ENCODE peak calls at places on chromosomes 7 and 10, in five cellular contexts. M is WTC11, D is GM12878, I is H1, A is HepG2. L is an unnamed sample.

GRCh38 chr7:7014827-7015610 is 167.3 kb upstream of the C1GALT1 start:
- DNase-seq in A (no peak), D (no peak), M (no peak), I (no peak), L (no peak)

GRCh38 chr7:117774943-117775342 is 98.3 kb downstream of the CTTNBP2 start:
- DNase-seq in A (no peak), D (no peak), I (no peak), M (no peak), L (no peak)

GRCh38 chr10:72692897-72693598 is 1.1 kb downstream of the MCU start:
- DNase-seq in M (no peak), D (no peak), A (no peak), I (no peak), L (no peak)

GRCh38 chr10:25675615-25676014 is 258.4 kb upstream of the MYO3A start:
- DNase-seq in I (no peak), D (no peak), M (no peak), A (no peak), L (no peak)

GRCh38 chr7:8143151-8143874 is 118.7 kb downstream of the ICA1 start:
- DNase-seq in M (no peak), D (no peak), I (no peak), A (no peak), L (peak)

GRCh38 chr7:30347226-30348082 is 63.1 kb downstream of the ZNRF2 start:
- DNase-seq in M (no peak), A (no peak), I (no peak), D (no peak), L (no peak)

GRCh38 chr7:121872831-121873764 is at the start of gene PTPRZ1:
- DNase-seq in D (no peak), M (peak), A (no peak), I (peak), L (peak)

GRCh38 chr10:98047009-98047741 is 16.8 kb upstream of the CRTAC1 start:
- DNase-seq in M (no peak), D (no peak), A (no peak), I (no peak), L (no peak)

GRCh38 chr7:44587843-44588711 is 6.0 kb upstream of the TMED4 start:
- DNase-seq in I (no peak), D (peak), A (peak), M (no peak), L (peak)

GRCh38 chr7:50229964-50230363 is 74.6 kb upstream of the IKZF1 start:
- DNase-seq in D (no peak), I (no peak), M (no peak), A (no peak), L (peak)

GRCh38 chr10:126387041-126387908 is 1.0 kb downstream of the ADAM12 start:
- DNase-seq in A (no peak), M (peak), D (no peak), I (no peak), L (peak)

GRCh38 chr10:30784896-30785605 is 155.5 kb upstream of the LYZL2 start:
- DNase-seq in D (no peak), M (peak), A (no peak), I (peak), L (peak)

GRCh38 chr10:93222211-93222754 is 148.6 kb downstream of the CYP26A1 start:
- DNase-seq in A (no peak), D (no peak), I (no peak), M (no peak), L (no peak)

GRCh38 chr7:66281678-66282593 is 76.8 kb downstream of the TPST1 start:
- DNase-seq in I (no peak), M (no peak), D (no peak), A (peak), L (no peak)

GRCh38 chr10:132575320-132576201 is 38.0 kb downstream of the INPP5A start:
- DNase-seq in M (no peak), D (peak), I (no peak), A (no peak), L (no peak)

GRCh38 chr7:76020031-76020714 is 25.8 kb upstream of the TMEM120A start:
- DNase-seq in I (peak), M (peak), A (peak), D (peak), L (peak)

DNA sequence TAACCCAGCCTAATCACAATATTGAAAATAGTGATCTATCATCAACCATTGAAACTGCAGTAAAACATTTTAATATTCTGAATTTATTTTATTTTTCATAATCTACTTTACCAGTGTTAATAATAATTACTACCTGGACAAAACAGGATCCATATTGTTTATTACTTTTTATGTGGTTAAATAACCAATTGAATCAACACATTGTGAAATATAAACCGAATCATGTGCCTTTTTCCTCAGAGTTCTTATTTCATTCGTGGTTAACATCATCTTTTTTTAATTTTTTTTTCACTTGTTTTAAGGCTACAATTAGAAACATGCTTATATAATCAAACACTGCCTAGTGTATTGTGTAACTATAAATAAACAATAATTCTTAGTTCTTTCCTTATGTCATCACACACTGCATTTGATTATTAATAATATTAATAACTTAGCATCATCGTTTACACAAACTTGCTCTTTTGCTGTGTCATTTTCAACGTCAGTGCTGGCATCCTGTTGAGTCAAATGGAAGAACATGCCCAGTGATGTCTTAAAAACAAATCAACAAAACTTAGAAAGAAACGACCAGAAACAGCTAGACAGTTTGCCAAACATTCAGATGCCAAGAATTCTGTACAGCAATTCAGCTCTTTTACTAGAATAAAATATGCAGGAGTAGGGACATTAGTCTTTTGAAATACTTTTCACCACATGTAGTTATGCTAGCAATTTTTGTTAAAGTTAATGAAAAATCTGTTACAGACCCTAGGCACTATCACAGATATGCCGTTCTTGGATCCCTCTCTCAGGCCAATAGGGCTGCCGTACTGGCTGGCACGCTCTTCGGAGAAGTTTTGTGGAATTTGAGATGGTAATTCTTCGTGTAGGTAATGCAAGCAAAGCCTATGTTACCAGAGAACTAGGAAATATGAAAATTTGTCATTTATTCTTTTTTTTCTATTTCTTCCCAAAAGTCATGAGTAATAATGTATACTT is 330.4 kb upstream of the SEMA3A start:
- DNase-seq in A (no peak), I (no peak), D (no peak), M (no peak), L (no peak)
- TF ChIP-seq CREB1 in A (no peak), I (no peak), D (no peak), M (no peak), L (no peak)

GRCh38 chr10:109976657-109977056 is 31.1 kb upstream of the ADD3 start:
- DNase-seq in D (no peak), A (peak), I (no peak), M (no peak), L (no peak)

GRCh38 chr10:109972372-109973001 is 35.3 kb upstream of the ADD3 start:
- DNase-seq in A (no peak), I (no peak), D (no peak), M (no peak), L (no peak)

GRCh38 chr10:109973430-109973829 is 34.4 kb upstream of the ADD3 start:
- DNase-seq in I (no peak), M (no peak), D (no peak), A (no peak), L (no peak)

GRCh38 chr10:109975251-109975650 is 32.5 kb upstream of the ADD3 start:
- DNase-seq in D (no peak), M (no peak), A (no peak), I (no peak), L (no peak)

DNA sequence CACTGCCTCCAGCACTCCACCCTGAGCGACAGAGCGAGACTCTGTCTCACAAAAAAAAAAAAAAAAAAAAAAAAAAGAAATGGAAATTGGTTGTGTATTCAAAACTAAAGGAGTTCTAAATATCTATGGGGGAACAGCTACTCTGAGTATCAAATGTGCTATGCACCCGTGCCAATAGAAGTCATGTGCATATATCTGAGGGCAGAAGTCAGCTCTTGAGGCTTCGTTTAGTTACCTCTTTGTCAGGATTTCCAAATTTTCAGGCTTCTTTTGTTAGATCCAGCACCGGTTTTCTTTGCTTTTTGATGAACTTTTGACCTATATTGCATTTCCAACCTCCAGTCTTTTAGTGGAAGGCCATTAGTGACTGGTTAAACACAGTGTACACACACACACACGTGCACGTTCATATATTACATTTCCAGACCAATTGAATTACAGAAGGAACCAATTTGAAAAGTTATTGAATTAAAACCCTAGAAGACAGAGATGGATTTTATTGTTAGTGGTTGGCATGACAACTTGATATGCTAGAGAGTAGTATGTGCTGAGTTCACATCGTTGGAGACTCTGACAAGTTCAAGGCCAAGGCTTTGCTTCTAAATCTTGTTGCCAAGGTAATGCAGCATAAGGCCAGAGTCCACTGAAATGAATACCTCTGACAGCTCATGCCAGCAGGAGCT is 33.1 kb upstream of the ADD3 start:
- DNase-seq in A (peak), I (no peak), D (no peak), M (no peak), L (no peak)
- TF ChIP-seq CREB1 in A (no peak), I (no peak), D (no peak), M (no peak), L (no peak)

GRCh38 chr7:149196151-149196704 is 882 bp downstream of the ZNF282 start:
- DNase-seq in A (no peak), D (no peak), M (no peak), I (no peak), L (peak)
- TF ChIP-seq CREB1 in A (no peak), D (no peak), M (no peak), I (no peak), L (no peak)

GRCh38 chr7:136067277-136067676 is 90.1 kb upstream of the MTPN start:
- DNase-seq in A (no peak), M (no peak), I (no peak), D (no peak), L (no peak)

GRCh38 chr7:136069840-136070529 is 92.8 kb upstream of the MTPN start:
- DNase-seq in A (no peak), M (no peak), D (no peak), I (no peak), L (no peak)

GRCh38 chr7:136074840-136075239 is 97.7 kb upstream of the MTPN start:
- DNase-seq in M (no peak), I (no peak), A (no peak), D (no peak), L (no peak)

GRCh38 chr7:136072447-136072846 is 95.3 kb upstream of the MTPN start:
- DNase-seq in I (no peak), M (no peak), D (no peak), A (no peak), L (no peak)

GRCh38 chr7:136071106-136071505 is 93.9 kb upstream of the MTPN start:
- DNase-seq in M (no peak), A (no peak), I (no peak), D (no peak), L (no peak)
- TF ChIP-seq CREB1 in M (no peak), A (peak), I (no peak), D (no peak), L (no peak)

GRCh38 chr7:36132025-36132424 is 21.0 kb upstream of the EEPD1 start:
- DNase-seq in I (no peak), M (no peak), D (no peak), A (peak), L (no peak)
- TF ChIP-seq CREB1 in I (no peak), M (no peak), D (no peak), A (no peak), L (no peak)

GRCh38 chr10:121531076-121531829 is 67.0 kb downstream of the FGFR2 start:
- DNase-seq in M (no peak), D (no peak), I (no peak), A (peak), L (no peak)

GRCh38 chr10:121531830-121532178 is 66.4 kb downstream of the FGFR2 start:
- DNase-seq in D (no peak), I (no peak), A (no peak), M (no peak), L (no peak)

GRCh38 chr10:121530481-121531075 is 67.7 kb downstream of the FGFR2 start:
- DNase-seq in M (no peak), A (no peak), D (no peak), I (no peak), L (no peak)

GRCh38 chr10:121535381-121535780 is 62.9 kb downstream of the FGFR2 start:
- DNase-seq in M (no peak), D (no peak), A (no peak), I (no peak), L (no peak)

GRCh38 chr10:121532465-121532864 is 65.8 kb downstream of the FGFR2 start:
- DNase-seq in D (no peak), I (no peak), M (no peak), A (peak), L (no peak)
- TF ChIP-seq CREB1 in D (no peak), I (no peak), M (no peak), A (no peak), L (no peak)

GRCh38 chr7:105675873-105676484 is 94.7 kb upstream of the EFCAB10 start:
- DNase-seq in A (no peak), I (no peak), M (no peak), D (no peak), L (no peak)
- TF ChIP-seq CREB1 in A (no peak), I (no peak), M (no peak), D (no peak), L (no peak)

GRCh38 chr7:90726120-90726519 is 130.0 kb downstream of the CDK14 start:
- DNase-seq in I (no peak), D (no peak), M (no peak), A (no peak), L (no peak)
- TF ChIP-seq CREB1 in I (no peak), D (no peak), M (no peak), A (no peak), L (no peak)

GRCh38 chr10:122220736-122221135 is 50.4 kb upstream of the BTBD16 start:
- DNase-seq in M (no peak), A (no peak), D (no peak), I (no peak), L (no peak)

GRCh38 chr10:122221958-122222357 is 49.1 kb upstream of the BTBD16 start:
- DNase-seq in M (no peak), I (no peak), D (no peak), A (no peak), L (no peak)

GRCh38 chr10:122224159-122224558 is 46.9 kb upstream of the BTBD16 start:
- DNase-seq in A (no peak), I (no peak), D (no peak), M (no peak), L (no peak)

GRCh38 chr10:122225324-122225723 is 45.8 kb upstream of the BTBD16 start:
- DNase-seq in D (no peak), I (no peak), A (no peak), M (no peak), L (no peak)

DNA sequence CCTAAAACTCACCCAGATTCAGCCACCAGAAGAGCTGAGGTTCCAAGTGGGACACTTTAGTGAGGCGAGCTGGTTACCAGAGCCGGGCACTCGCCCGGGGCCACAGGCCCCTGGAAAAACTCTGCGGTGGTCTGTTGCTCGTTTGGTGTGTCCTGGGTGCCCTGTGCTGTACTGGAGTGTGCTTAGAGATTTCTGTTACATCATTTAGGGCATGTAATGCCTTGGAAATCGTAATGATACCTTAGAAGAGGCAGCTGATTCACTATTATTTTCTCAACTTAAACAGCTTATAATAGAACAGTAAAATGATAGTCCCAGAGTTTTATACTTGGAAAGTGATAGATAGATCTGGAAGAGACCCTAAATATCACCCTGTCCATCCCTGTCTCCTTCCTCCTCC is 48.5 kb upstream of the BTBD16 start:
- DNase-seq in I (no peak), A (no peak), M (no peak), D (no peak), L (no peak)
- TF ChIP-seq CREB1 in I (no peak), A (no peak), M (no peak), D (no peak), L (no peak)